ENCODE peak calls at places on chromosomes 2 and 18, in eight cellular contexts. A is adrenal gland; Y is breast epithelium; T is mesendoderm; N is mammary epithelial cell; S is effector memory CD4-positive, alpha-beta T cell; H is A673; X is lung. K is an unnamed sample.

GRCh38 chr18:59919026-59919425 is 19.2 kb downstream of the PMAIP1 start:
- DNase-seq in S (no peak), Y (no peak), X (no peak), N (no peak), A (no peak), T (no peak), H (no peak), K (no peak)

GRCh38 chr2:120963997-120964396 is 228.3 kb downstream of the GLI2 start:
- DNase-seq in X (no peak), T (no peak), S (no peak), A (no peak), N (no peak), Y (no peak), H (no peak), K (no peak)

GRCh38 chr2:233867993-233868532 is at the start of gene MSL3B:
- DNase-seq in S (peak; percentile 43), A (no peak), T (peak; percentile 67), N (peak; percentile 51), Y (no peak), X (peak; percentile 40), H (peak; percentile 84), K (peak; percentile 57)

GRCh38 chr18:79480171-79480981 is 84.6 kb downstream of the NFATC1 start:
- DNase-seq in H (no peak), N (no peak), T (no peak), A (peak; percentile 6), Y (no peak), S (no peak), X (no peak), K (peak; percentile 12)

GRCh38 chr2:44191739-44192138 is 23.1 kb downstream of the PPM1B start:
- DNase-seq in Y (no peak), H (no peak), S (no peak), N (no peak), A (no peak), T (no peak), X (no peak), K (no peak)

GRCh38 chr18:80194874-80195570 is 52.3 kb downstream of the PARD6G start:
- DNase-seq in H (no peak), Y (no peak), S (no peak), N (no peak), X (no peak), T (no peak), A (no peak), K (no peak)

GRCh38 chr2:202032841-202033316 is 776 bp upstream of the FZD7 start:
- DNase-seq in N (peak; percentile 66), Y (peak; percentile 61), X (peak; percentile 54), S (peak; percentile 15), T (peak; percentile 79), H (peak; percentile 78), A (peak; percentile 43), K (no peak)

GRCh38 chr2:115165529-115166109 is 723.2 kb downstream of the DPP10 start:
- DNase-seq in Y (no peak), S (no peak), A (peak; percentile 23), X (no peak), N (peak; percentile 19), T (peak; percentile 57), H (peak; percentile 58), K (no peak)

GRCh38 chr18:26480897-26481795 is 67.2 kb downstream of the KCTD1 start:
- DNase-seq in Y (no peak), T (peak; percentile 48), N (peak; percentile 87), X (no peak), S (no peak), H (peak; percentile 79), A (peak; percentile 39), K (no peak)

GRCh38 chr2:8514274-8514662 is 167.6 kb upstream of the ID2 start:
- DNase-seq in H (no peak), S (no peak), T (no peak), Y (no peak), X (no peak), A (no peak), N (no peak), K (no peak)

GRCh38 chr2:56348382-56348781 is 164.6 kb downstream of the CCDC85A start:
- DNase-seq in N (no peak), Y (no peak), H (no peak), S (no peak), A (no peak), T (peak; percentile 13), X (no peak), K (no peak)

GRCh38 chr2:23485261-23485660 is 100.3 kb downstream of the KLHL29 start:
- DNase-seq in H (no peak), Y (no peak), T (no peak), X (no peak), A (peak; percentile 61), S (no peak), N (no peak), K (no peak)

GRCh38 chr2:24025264-24025663 is 15.4 kb downstream of the MFSD2B start:
- DNase-seq in N (no peak), S (no peak), Y (no peak), A (no peak), X (no peak), T (no peak), H (no peak), K (no peak)

GRCh38 chr2:98730053-98730850 is 680 bp downstream of the MGAT4A start:
- DNase-seq in X (peak; percentile 50), H (peak; percentile 11), T (peak; percentile 18), A (peak; percentile 65), N (no peak), Y (peak; percentile 54), S (peak; percentile 33), K (peak; percentile 77)

GRCh38 chr2:67880291-67880761 is 182.5 kb downstream of the C1D start:
- DNase-seq in A (no peak), X (no peak), H (peak; percentile 14), T (peak; percentile 89), Y (peak; percentile 21), S (no peak), N (peak; percentile 65), K (no peak)

GRCh38 chr2:203915256-203915655 is 21.3 kb upstream of the ICOS start:
- DNase-seq in N (no peak), X (no peak), T (no peak), Y (no peak), A (no peak), S (no peak), H (no peak), K (no peak)

GRCh38 chr2:142010871-142011270 is 119.9 kb downstream of the LRP1B start:
- DNase-seq in H (no peak), N (no peak), T (no peak), Y (no peak), S (no peak), X (no peak), A (no peak), K (no peak)
- H3K4me1 ChIP-seq in H (no peaks in the 10 kb centered on the region), N (no peaks in the 10 kb centered on the region), T (no peaks in the 10 kb centered on the region), Y (no peaks in the 10 kb centered on the region), S (no peaks in the 10 kb centered on the region), X (no peaks in the 10 kb centered on the region), A (no peaks in the 10 kb centered on the region), K (no peaks in the 10 kb centered on the region)

GRCh38 chr2:240168546-240169361 is 28.3 kb upstream of the OTOS start:
- DNase-seq in H (no peak), A (no peak), Y (no peak), S (no peak), T (no peak), N (no peak), X (no peak), K (no peak)

GRCh38 chr2:240169486-240170353 is 29.3 kb upstream of the OTOS start:
- DNase-seq in H (no peak), N (no peak), T (no peak), A (no peak), X (no peak), Y (no peak), S (no peak), K (no peak)

GRCh38 chr2:240170883-240171282 is 30.4 kb upstream of the OTOS start:
- DNase-seq in A (no peak), X (no peak), S (no peak), Y (no peak), N (no peak), T (no peak), H (no peak), K (no peak)

GRCh38 chr2:240172071-240172895 is 31.8 kb upstream of the OTOS start:
- DNase-seq in A (no peak), N (no peak), S (no peak), Y (no peak), X (no peak), T (no peak), H (no peak), K (no peak)

DNA sequence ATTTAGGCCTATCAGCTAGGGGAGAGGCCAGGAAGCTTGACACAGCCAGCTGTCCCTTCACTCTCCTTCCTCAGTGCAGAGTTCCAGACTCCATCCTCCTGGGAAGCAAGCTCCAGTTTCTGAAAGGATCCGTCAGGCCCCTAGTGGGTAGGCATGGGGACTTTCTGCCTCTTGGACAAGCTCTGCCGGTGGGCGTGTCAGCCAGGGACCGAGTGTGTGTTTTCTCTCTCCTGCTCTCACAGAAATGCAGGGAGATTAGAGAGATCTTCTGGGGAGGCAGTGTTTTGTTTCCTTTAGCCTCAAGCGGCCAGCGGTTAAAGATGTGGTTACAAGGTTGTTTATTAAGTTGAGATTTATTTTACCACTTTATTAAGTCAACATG is 29.9 kb upstream of the OTOS start:
- DNase-seq in Y (no peak), X (no peak), N (no peak), A (no peak), S (no peak), T (no peak), H (no peak), K (no peak)
- H3K4me1 ChIP-seq in Y (no peaks in the 10 kb centered on the region), X (no peaks in the 10 kb centered on the region), N (no peaks in the 10 kb centered on the region), A (no peaks in the 10 kb centered on the region), S (no peaks in the 10 kb centered on the region), T (no peaks in the 10 kb centered on the region), H (no peaks in the 10 kb centered on the region), K (no peaks in the 10 kb centered on the region)

DNA sequence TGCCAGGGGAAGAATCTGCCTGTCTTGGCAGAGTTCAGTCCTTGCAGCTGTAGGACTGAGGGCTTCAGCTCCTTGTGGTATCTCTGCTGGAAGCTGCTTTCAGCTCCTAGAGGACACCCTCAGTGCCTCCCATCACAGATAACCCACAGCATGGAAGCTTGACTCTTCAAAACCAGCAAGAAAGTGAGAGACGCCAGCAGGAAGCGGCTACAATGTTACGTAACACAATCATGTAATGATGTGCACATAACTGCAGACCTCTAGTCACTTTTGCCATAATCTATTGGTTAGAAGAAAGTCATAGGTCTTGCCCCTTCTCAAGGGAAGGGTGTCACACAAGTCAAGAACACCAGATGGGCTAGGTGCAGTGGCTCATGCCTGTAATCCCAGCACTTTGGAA is 69.1 kb upstream of the AFF3 start:
- DNase-seq in S (no peak), N (no peak), A (no peak), H (no peak), X (no peak), T (peak; percentile 46), Y (no peak), K (no peak)
- H3K4me1 ChIP-seq in S (no peaks in the 10 kb centered on the region), N (no peaks in the 10 kb centered on the region), A (no peaks in the 10 kb centered on the region), H (no peaks in the 10 kb centered on the region), X (peaks cover 13% of the 10 kb centered on the region), T (no peaks in the 10 kb centered on the region), Y (peaks cover 14% of the 10 kb centered on the region), K (peaks cover 14% of the 10 kb centered on the region)

DNA sequence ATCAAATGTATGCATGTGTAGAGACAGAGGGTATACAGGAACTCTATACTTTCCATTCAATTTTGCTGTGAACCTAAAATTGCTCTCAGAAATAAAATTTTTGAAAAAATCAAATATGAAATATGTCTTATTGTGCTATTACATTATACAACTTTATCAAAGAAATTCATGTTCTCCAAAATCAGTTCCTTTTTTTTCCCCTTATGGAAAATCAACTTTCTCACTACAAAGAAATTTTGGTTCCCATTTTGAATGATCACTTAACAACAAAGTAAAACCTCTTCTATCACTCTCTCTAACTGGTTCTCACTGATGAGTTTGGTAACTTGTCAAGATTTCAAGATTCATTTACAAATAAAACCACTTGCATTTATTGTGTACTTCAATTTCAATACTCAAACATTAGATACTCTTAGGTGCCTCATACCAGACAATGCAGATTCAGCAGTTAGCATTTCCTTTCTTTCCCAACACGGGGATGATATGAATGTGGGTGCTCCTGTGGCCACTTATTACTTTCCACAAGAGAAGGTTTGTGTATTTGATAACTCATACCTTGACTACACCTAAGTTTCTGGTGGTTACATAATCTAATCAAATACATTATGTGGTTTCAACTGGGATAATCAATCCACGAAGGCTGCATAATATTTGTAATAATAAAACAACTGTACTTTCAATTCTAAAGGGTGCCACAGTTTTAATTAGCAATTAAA is 6.4 kb downstream of the PSME4 start:
- DNase-seq in N (peak; percentile 81), X (no peak), Y (no peak), T (no peak), S (no peak), A (no peak), H (no peak), K (no peak)
- H3K4me1 ChIP-seq in N (peaks cover 43% of the 10 kb centered on the region), X (peaks cover 19% of the 10 kb centered on the region), Y (peaks cover 6% of the 10 kb centered on the region), T (peaks cover 4% of the 10 kb centered on the region), S (peaks cover 14% of the 10 kb centered on the region), A (peaks cover 20% of the 10 kb centered on the region), H (peaks cover 22% of the 10 kb centered on the region), K (peaks cover 22% of the 10 kb centered on the region)